ENCODE peak calls at places on chromosomes 6 and 20, in six cellular contexts. F, X, B, J, W and P are unnamed samples.
A peak's percentile ranks its signal among the peaks of the same experiment; 100 is the strongest.

GRCh38 chr6:108779521-108779920 is 68.7 kb upstream of the ARMC2 start:
- DNase-seq in F (no peak), W (no peak), X (no peak), B (no peak), J (no peak), P (no peak)

GRCh38 chr6:90478278-90478677 is 108.6 kb downstream of the MAP3K7 start:
- DNase-seq in W (no peak), F (no peak), J (peak; percentile 77), B (no peak), X (no peak), P (no peak)

GRCh38 chr6:1313364-1313754 is 1.5 kb downstream of the FOXQ1 start:
- DNase-seq in W (no peak), J (no peak), F (no peak), B (no peak), X (no peak), P (no peak)

GRCh38 chr6:121399971-121400370 is 35.5 kb upstream of the GJA1 start:
- DNase-seq in B (no peak), F (no peak), X (no peak), J (no peak), W (no peak), P (no peak)

GRCh38 chr6:169723200-169723909 is 945 bp downstream of the PHF10 start:
- DNase-seq in J (peak; percentile 77), F (peak; percentile 58), X (peak; percentile 66), B (peak; percentile 88), W (peak; percentile 34), P (peak; percentile 68)

GRCh38 chr20:35006531-35006971 is 50.9 kb downstream of the MYH7B start:
- DNase-seq in B (peak; percentile 36), W (no peak), F (no peak), J (peak; percentile 50), X (no peak), P (no peak)

GRCh38 chr20:34512266-34512954 is 3.8 kb upstream of the DYNLRB1 start:
- DNase-seq in X (no peak), J (no peak), B (no peak), W (no peak), F (no peak), P (peak; percentile 41)

GRCh38 chr20:19071442-19071717 is 141.1 kb upstream of the SLC24A3 start:
- DNase-seq in W (no peak), X (no peak), F (no peak), B (no peak), J (no peak), P (no peak)

GRCh38 chr6:163186527-163186926 is 228.0 kb upstream of the QKI start:
- DNase-seq in X (no peak), F (no peak), J (no peak), W (no peak), B (no peak), P (no peak)

GRCh38 chr6:7042654-7043545 is 64.9 kb upstream of the RREB1 start:
- DNase-seq in J (no peak), X (no peak), F (no peak), B (peak; percentile 86), W (no peak), P (no peak)

GRCh38 chr20:49887251-49887827 is 28.0 kb downstream of the SPATA2 start:
- DNase-seq in W (no peak), F (no peak), B (no peak), J (no peak), X (no peak), P (no peak)

GRCh38 chr20:10006461-10006860 is 28.3 kb upstream of the ANKEF1 start:
- DNase-seq in W (no peak), F (no peak), X (no peak), B (no peak), J (no peak), P (no peak)

GRCh38 chr6:34083227-34083889 is 62.5 kb downstream of the GRM4 start:
- DNase-seq in X (no peak), J (no peak), F (no peak), W (no peak), B (no peak), P (no peak)

GRCh38 chr20:35005463-35005961 is 49.8 kb downstream of the MYH7B start:
- DNase-seq in F (no peak), X (no peak), B (peak; percentile 37), J (peak; percentile 37), W (no peak), P (no peak)

GRCh38 chr6:16322666-16323312 is 84.4 kb downstream of the GMPR start:
- DNase-seq in W (peak; percentile 88), J (peak; percentile 70), B (no peak), X (peak; percentile 84), F (peak; percentile 68), P (peak; percentile 68)

GRCh38 chr20:23655551-23656211 is 17.9 kb upstream of the CST3 start:
- DNase-seq in W (no peak), X (no peak), B (peak; percentile 49), J (no peak), F (peak; percentile 78), P (peak; percentile 84)

GRCh38 chr6:74942130-74942529 is 263.7 kb downstream of the COL12A1 start:
- DNase-seq in X (no peak), W (peak; percentile 31), J (no peak), F (no peak), B (no peak), P (no peak)

GRCh38 chr6:25583099-25583498 is 68.9 kb upstream of the SCGN start:
- DNase-seq in F (no peak), X (peak; percentile 42), B (no peak), W (no peak), J (peak; percentile 64), P (no peak)

GRCh38 chr6:63813531-63813930 is 177.9 kb downstream of the PHF3 start:
- DNase-seq in W (no peak), X (no peak), B (no peak), J (no peak), F (no peak), P (no peak)

GRCh38 chr20:9609892-9610502 is 95.6 kb downstream of the LAMP5 start:
- DNase-seq in F (peak; percentile 28), W (no peak), X (peak; percentile 58), J (peak; percentile 74), B (no peak), P (peak; percentile 81)